ENCODE peak calls at places on chromosomes 7 and 10, in six cellular contexts. K is A549, S is HL-60, E is Panc1, P is K562, O is SK-N-SH. U is an unnamed sample.

GRCh38 chr7:84783161-84783803 is 403.6 kb downstream of the SEMA3D start:
- DNase-seq in K (peak), S (no peak), E (no peak), P (peak), O (no peak), U (peak)

GRCh38 chr7:14233026-14233897 is 243.8 kb upstream of the ETV1 start:
- DNase-seq in K (no peak), S (no peak), E (no peak), P (no peak), O (no peak), U (no peak)

GRCh38 chr10:22713853-22714523 is 390 bp downstream of the PIP4K2A start:
- DNase-seq in K (no peak), S (no peak), E (no peak), P (peak), O (no peak), U (peak)

GRCh38 chr7:132203021-132203420 is 373.2 kb downstream of the PLXNA4 start:
- DNase-seq in K (no peak), S (no peak), E (no peak), P (no peak), O (no peak), U (no peak)

GRCh38 chr7:132137681-132138080 is 438.6 kb downstream of the PLXNA4 start:
- DNase-seq in K (no peak), S (no peak), E (no peak), P (no peak), O (no peak), U (no peak)

GRCh38 chr7:114426824-114427223 is 12.2 kb downstream of the FOXP2 start:
- DNase-seq in K (no peak), S (no peak), E (no peak), P (no peak), O (no peak), U (peak)

GRCh38 chr10:127872871-127873600 is 19.7 kb downstream of the CLRN3 start:
- DNase-seq in K (no peak), S (no peak), E (no peak), P (no peak), O (no peak), U (no peak)

GRCh38 chr7:14115706-14116105 is 126.2 kb upstream of the ETV1 start:
- DNase-seq in K (no peak), S (no peak), E (no peak), P (no peak), O (no peak), U (no peak)

GRCh38 chr7:41190615-41191014 is 512.3 kb downstream of the INHBA start:
- DNase-seq in K (no peak), S (peak), E (no peak), P (no peak), O (no peak), U (no peak)

GRCh38 chr10:121668336-121669009 is 70.2 kb upstream of the FGFR2 start:
- DNase-seq in K (no peak), S (no peak), E (no peak), P (no peak), O (peak), U (peak)

DNA sequence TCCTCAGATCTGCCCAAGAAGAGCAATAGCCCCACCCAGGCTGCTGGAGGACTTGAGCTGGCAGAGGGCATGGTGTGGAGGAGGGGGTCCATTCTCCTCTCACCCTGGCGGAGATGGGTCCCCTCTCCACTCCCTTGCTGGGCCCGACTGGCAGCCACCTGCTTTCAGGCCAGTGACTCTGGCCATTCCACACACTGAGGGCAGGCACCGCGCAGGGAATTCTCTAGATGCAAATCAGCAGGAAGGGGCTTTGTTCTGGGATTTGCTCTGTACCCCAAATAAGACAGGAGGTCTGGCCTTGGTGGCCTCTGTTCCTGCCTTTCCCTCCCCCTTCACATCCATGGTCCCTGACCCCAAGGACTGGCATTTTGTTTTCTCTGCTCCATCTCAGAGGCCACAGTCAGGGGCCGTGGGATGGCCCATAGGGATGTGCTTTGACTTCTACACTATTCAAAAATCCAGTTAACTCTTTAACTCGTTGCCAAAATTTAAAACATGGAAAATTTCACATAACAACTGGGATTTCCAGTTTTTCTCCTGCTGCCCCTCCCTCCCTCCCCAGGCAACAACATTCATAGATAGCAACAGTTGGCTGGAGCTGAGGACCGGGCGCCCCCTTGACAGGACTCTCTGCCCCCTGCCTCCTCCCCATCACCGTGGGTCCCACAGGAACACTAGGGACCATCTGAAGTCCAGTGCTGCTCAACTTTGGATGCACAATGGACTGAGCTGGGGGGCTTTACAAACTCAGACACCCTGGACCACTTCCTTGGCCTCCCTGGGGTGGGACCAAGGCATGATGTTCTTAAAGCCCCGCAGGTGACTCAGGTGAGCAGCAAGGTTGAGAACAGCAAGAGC is 33.9 kb downstream of the PPIF start:
- DNase-seq in K (no peak), S (no peak), E (no peak), P (no peak), O (no peak), U (no peak)
- TF ChIP-seq REST in K (no peak), S (no peak), E (no peak), P (no peak), O (no peak), U (no peak)

GRCh38 chr10:96746503-96746902 is 26.2 kb upstream of the PIK3AP1 start:
- DNase-seq in K (no peak), S (no peak), E (no peak), P (no peak), O (no peak), U (no peak)
- TF ChIP-seq REST in K (no peak), S (no peak), E (no peak), P (no peak), O (no peak), U (no peak)

DNA sequence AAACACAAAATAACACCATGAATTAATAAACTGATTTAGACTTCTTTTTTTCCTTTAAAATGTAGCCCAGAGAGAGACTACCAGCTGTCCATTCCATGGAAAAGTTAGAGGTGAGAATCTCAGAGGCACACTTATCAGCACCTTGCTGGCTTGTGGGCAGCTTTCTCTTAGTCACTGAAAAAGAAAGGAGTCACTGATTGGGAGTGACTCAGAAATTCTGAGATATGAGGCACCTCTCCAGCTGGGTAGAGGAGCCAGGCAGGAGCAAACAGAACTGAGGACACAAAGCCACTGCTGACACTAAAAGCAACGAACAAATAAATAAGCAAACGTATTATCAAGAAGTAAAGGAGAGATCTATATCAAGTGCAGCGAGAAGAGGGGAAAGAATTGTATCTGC is 310.6 kb downstream of the PARD3 start:
- DNase-seq in K (peak), S (no peak), E (no peak), P (peak), O (no peak), U (no peak)
- TF ChIP-seq REST in K (no peak), S (no peak), E (no peak), P (no peak), O (no peak), U (no peak)

DNA sequence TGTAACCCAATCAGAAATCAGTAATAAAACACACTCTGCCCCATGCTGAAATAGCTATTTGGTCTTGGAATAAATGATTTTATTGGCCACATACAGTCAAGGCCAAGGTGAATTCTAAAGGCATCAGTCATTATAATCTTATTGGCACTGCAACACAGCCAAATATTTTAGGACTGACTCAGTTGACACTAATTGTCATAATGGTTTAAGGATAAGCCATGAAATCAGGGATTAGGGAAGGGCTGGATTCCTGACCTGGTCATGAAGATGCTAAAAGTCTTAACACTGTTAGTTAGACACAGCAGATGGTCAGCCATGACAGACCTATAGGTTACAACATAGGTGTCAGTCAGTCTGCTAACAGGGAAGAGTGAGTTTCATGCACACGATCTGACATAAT is 330.3 kb upstream of the NPSR1 start:
- DNase-seq in K (no peak), S (no peak), E (no peak), P (no peak), O (no peak), U (no peak)
- TF ChIP-seq REST in K (no peak), S (no peak), E (no peak), P (no peak), O (no peak), U (no peak)

DNA sequence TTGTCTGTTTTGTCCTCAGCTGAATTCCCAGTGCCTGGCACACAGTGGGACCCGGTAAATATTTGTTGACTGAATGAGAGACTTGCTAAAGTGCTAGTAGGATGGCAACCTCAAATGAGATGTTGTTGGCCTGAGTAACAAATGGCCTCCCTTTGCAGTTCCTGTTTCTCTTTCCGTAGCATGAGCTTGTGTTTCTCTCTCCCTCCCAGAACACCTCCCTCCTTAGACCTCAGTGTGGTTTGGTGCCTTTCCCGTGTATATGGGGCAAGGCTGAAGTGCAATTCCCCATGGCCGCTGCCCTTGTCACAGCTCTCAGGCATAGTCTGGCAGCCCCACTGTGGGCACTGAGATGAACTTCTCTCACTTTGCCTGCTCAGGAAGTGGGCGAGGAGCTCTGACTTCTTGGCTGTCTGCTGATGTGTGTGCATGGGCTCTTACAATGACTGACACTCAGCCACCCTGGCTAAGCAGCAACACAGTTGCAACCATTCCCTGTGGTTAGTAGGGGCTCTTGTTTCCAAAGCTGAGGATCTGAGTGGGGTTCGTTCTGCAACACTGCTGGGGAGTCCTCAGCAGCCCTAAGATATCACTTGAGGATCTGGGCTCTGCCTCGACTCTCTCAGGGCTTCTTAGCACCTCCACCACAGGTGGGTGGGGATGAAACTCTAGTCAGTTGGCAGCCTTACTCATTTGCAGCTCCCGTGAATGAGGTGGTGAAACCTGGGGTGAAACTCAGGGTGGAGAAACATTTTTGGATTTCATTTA is 136.1 kb downstream of the ICA1 start:
- DNase-seq in K (no peak), S (no peak), E (no peak), P (no peak), O (no peak), U (no peak)
- TF ChIP-seq REST in K (no peak), S (no peak), E (no peak), P (no peak), O (no peak), U (no peak)

U was measured in GM23338.